ENCODE peak calls at places on chromosomes 2 and 18, in ten cellular contexts. W is GM12865, R is body of pancreas, Y is heart left ventricle, Z is fibroblast of pulmonary artery, V is neural progenitor cell, N is AG09309, E is BJ, A is K562, P is adrenal gland. H is an unnamed sample.

GRCh38 chr2:8803658-8804379 is 33.6 kb downstream of the KIDINS220 start:
- DNase-seq in Z (peak), A (peak), Y (peak), R (peak), W (peak), V (no peak), P (peak), E (peak), N (peak), H (peak)

GRCh38 chr18:63603772-63604171 is 16.6 kb downstream of the SERPINB13 start:
- DNase-seq in A (no peak), Z (no peak), V (no peak), Y (no peak), P (no peak), N (no peak), R (no peak), E (no peak), W (peak), H (peak)

GRCh38 chr18:7321831-7322230 is 90.9 kb downstream of the LRRC30 start:
- DNase-seq in Z (no peak), A (no peak), V (no peak), N (no peak), Y (no peak), R (no peak), P (no peak), W (no peak), E (no peak), H (no peak)

GRCh38 chr18:51654441-51655326 is 457.2 kb upstream of the MEX3C start:
- DNase-seq in V (peak), Y (no peak), Z (no peak), W (peak), N (no peak), R (no peak), E (no peak), P (no peak), A (no peak), H (no peak)

GRCh38 chr18:54958711-54959625 is at the start of gene CCDC68:
- DNase-seq in A (peak), Y (peak), E (no peak), P (peak), Z (peak), R (peak), W (no peak), N (no peak), V (peak), H (peak)

GRCh38 chr2:222594679-222595078 is 61.2 kb downstream of the FARSB start:
- DNase-seq in W (no peak), P (no peak), N (no peak), Y (no peak), V (no peak), A (no peak), E (peak), R (no peak), Z (peak), H (peak)

GRCh38 chr2:32357545-32358482 is 991 bp downstream of the BIRC6 start:
- DNase-seq in V (peak), N (no peak), A (peak), E (no peak), W (peak), Z (peak), Y (peak), R (peak), P (peak), H (peak)

GRCh38 chr2:173834124-173834523 is 131.0 kb downstream of the SP3 start:
- DNase-seq in Y (no peak), P (no peak), Z (no peak), N (no peak), E (no peak), R (no peak), A (no peak), W (no peak), V (no peak), H (no peak)

GRCh38 chr2:199458017-199458805 is 472 bp upstream of the SATB2 start:
- DNase-seq in Z (peak), N (no peak), Y (peak), R (no peak), V (peak), P (peak), E (no peak), W (peak), A (peak), H (peak)

GRCh38 chr2:220509921-220510320 is 882.5 kb downstream of the SLC4A3 start:
- DNase-seq in W (no peak), Z (no peak), Y (no peak), N (no peak), V (no peak), P (no peak), E (no peak), R (no peak), A (no peak), H (peak)

GRCh38 chr2:231360401-231360800 is 35.1 kb upstream of the B3GNT7 start:
- DNase-seq in W (no peak), P (no peak), A (no peak), V (no peak), Z (no peak), Y (no peak), N (no peak), E (no peak), R (no peak), H (no peak)

GRCh38 chr2:205858781-205859478 is 176.6 kb downstream of the NRP2 start:
- DNase-seq in A (no peak), V (no peak), E (peak), N (no peak), Y (peak), P (no peak), R (peak), W (peak), Z (peak), H (peak)

GRCh38 chr18:9762561-9762960 is 54.5 kb downstream of the RAB31 start:
- DNase-seq in P (no peak), W (no peak), A (peak), R (no peak), Z (no peak), N (no peak), E (no peak), Y (no peak), V (no peak), H (no peak)

GRCh38 chr18:7447629-7448028 is 119.5 kb upstream of the PTPRM start:
- DNase-seq in E (no peak), R (no peak), W (no peak), V (no peak), P (no peak), Y (no peak), Z (no peak), N (no peak), A (no peak), H (no peak)

GRCh38 chr2:200873561-200873960 is 9.1 kb upstream of the CLK1 start:
- DNase-seq in A (no peak), R (no peak), V (no peak), P (peak), N (no peak), E (no peak), W (no peak), Y (no peak), Z (no peak), H (no peak)

DNA sequence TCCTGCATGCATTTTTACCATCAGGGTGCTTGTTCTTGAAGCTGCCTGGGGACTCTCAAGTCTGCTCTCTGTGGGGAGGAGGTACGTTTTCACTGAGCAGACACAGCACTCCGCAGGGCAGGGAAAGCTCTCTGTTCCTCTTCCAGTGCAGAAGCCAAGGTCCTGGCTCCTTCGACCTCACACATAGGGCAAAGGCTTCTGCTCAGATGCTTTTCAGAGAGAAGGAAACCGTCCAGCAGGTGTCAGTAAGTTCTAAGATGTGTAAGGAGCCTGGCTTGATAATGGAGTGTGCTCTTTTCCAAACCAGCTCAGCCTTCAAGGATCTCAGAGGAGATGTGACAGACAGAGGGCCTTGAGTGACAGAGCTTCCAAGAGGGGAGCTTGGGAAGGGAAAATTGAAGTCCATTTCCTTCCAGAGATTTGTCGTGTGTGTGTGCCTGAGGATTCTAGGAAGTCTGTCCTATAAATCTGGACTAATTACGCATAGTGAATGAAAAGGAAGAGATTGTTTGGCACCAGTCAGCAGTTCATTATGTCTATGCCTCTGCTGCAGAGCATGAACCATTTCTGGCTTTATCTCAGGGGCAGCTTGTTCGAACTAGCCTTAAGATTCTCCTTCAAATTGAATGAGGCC is 67.4 kb upstream of the UPP2 start:
- DNase-seq in E (no peak), Z (peak), R (peak), A (peak), N (peak), P (peak), V (peak), Y (no peak), W (peak), H (peak)
- TF ChIP-seq CTCF in E (peak), Z (peak), R (peak), A (peak), N (peak), P (peak), V (peak), Y (peak), W (peak), H (peak)

DNA sequence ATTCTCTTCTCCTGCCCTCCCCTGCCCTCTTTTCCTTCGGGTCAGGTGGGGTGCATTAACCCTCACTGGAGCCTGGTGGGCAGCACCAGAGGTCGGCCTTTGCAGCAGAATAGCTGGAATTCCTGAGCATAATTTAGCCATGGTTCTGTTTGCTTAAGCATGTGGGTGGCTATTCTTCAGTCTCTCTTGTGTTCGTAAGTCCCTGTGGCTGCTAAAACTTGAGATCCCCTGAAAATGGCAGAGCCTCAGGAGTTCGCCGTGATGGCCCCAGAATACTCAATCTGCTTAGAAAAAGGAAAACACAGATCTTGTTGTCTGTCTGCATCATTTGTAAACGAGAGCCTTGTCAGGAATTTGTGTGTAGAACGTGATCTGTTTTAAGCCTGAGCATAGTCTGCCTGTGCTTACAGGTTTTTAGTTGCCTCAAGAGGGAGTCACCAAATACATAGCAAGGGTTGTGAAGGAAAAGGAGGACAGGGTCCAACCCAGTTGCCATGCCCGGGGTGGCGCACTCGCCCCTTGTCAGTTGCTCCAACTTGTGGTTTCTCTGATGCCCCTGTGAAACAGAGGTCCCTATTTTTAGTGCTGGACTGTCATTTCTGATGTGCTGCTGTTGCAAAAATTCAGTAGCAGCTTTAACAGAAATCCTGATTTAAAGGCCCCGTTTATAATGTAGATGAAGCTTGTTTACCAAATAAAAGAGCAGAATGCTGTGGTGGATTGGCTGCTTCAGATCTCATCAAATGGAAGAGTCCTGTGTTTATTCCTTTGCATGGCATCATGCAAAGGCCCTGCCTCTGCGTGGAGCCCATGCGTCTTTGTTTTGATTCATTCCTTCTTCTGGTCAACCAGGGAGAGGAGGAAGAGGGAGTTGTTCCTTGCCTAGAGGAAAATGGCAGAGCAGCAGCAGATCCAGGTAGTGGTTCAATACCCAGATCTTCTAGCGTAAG is 74.8 kb downstream of the WDSUB1 start:
- DNase-seq in R (no peak), N (no peak), A (no peak), Z (no peak), V (peak), Y (no peak), W (no peak), E (no peak), P (no peak), H (no peak)
- H3K4me3 ChIP-seq in R (no peak), N (no peak), A (no peak), Z (no peak), V (peak), Y (no peak), W (no peak), E (no peak), P (no peak), H (no peak)

DNA sequence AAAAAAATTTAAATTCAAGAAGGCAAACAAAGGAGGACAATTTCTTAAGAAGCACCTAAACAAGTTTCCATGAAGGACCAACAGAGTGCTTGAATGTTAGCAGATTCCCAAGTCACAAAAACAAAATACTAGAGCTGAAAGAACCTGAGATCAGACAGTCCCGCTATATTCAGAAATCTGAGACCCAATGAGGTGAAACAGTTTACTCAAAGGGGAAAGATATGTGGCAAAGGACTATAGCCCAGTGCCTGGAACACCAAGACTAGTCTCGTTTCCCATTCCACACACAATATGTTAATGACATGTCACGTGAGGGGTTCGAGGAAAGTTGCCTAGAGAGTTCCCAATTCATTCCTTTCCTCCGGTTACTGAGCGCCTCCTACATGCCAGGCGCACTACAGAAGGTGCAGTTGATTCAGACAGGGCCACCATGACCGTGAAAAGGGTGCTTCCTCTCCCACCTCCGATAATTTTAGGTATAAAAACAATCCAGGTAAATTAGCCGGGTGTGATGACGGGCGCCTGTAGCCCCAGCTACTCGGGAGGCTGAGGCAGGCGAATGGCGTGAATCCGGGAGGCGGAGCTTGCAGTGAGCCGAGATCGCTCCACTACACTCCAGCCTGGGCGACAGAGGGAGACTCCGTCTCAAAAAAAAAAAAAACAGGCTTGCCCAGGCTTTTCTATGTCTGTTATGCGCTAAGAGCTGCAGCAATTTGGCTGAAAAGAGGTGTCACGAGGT is 617 bp downstream of the SRBD1 start:
- DNase-seq in N (no peak), Y (peak), A (peak), P (peak), Z (peak), W (peak), E (no peak), V (peak), R (peak), H (peak)
- TF ChIP-seq CTCF in N (peak), Y (no peak), A (peak), P (peak), Z (peak), W (no peak), E (peak), V (peak), R (no peak), H (peak)

DNA sequence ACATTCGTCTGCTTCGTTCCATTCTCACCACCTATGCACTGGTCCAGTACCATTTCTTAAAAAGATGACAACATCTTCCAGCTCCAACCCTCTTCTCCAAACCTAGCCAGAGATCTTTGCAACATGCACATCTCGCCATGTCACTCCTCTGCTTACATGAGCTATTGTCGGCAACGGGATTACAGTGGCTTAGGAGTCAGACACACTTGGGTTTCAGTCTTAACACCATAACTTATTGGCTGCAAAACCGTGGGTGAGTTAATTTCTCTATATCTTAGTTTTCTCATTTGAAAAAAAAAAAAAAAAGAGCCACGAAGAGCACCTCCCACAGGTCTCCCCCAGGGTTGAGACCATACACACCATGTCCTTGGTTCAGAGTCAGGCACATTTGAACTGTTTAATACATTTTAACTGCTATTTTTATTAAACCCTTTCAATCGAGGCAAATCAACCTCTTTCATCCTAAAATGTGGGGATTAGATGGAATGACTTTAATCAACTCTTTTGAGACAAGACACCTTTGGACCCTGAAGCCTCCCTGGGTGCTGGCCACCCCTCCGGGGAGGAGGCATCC is 889 bp downstream of the ANKRD29 start:
- DNase-seq in V (no peak), Y (no peak), N (no peak), P (no peak), Z (no peak), W (no peak), R (no peak), A (no peak), E (no peak), H (peak)
- H3K4me3 ChIP-seq in V (peak), Y (peak), N (peak), P (no peak), Z (peak), W (no peak), R (no peak), A (no peak), E (peak), H (peak)

DNA sequence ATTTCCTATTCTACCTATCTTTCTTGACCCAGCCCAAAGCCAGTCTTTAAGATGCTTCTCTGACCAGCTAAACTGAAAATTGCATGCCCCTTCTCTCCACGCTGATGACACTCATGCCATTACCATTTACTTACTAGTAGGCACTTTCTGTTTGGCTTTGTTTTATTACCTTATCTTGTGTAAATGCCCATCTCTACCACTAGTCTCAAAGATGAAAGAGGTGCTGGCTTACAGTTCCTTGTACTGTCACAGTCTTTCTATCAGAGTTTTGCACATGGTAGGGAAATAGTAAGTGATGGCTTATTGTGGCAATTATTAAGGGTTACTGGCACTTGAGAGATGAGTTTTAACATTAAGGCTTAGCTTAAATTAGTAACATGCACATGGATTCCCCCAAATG is 352.1 kb downstream of the RBM43 start:
- DNase-seq in A (no peak), P (no peak), Y (no peak), Z (no peak), W (no peak), V (no peak), N (no peak), E (no peak), R (no peak), H (no peak)
- TF ChIP-seq CTCF in A (no peak), P (no peak), Y (no peak), Z (no peak), W (peak), V (peak), N (no peak), E (no peak), R (no peak), H (no peak)

GRCh38 chr2:154699560-154699901 is 1.0 kb downstream of the KCNJ3 start:
- DNase-seq in P (no peak), E (no peak), Z (no peak), A (no peak), R (peak), N (no peak), W (no peak), V (no peak), Y (no peak), H (no peak)
- H3K4me3 ChIP-seq in P (no peak), E (peak), Z (no peak), A (no peak), R (peak), N (no peak), W (no peak), V (no peak), Y (no peak), H (peak)

GRCh38 chr2:37011126-37011525 is 44.8 kb upstream of the STRN start:
- DNase-seq in Y (no peak), P (no peak), W (peak), N (no peak), R (no peak), Z (no peak), E (no peak), V (no peak), A (no peak), H (no peak)

DNA sequence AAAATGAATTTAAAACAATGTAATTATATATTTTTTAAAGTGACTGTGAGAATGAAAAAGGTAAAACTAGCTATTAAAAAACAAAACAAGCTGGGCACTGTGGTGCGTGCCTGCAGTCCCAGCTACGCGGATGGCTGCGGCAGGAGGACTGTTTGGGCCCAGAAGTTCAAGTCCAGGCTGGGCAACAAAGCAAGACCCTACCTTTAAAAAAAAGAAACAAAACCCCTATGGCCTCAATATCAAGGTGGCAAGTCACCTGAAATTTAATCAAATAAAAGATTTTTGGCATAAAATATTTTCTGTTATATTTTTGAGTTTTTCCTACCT is 46.9 kb upstream of the STRN start:
- DNase-seq in A (no peak), Y (no peak), Z (no peak), V (no peak), E (no peak), W (no peak), N (no peak), P (no peak), R (no peak), H (no peak)
- TF ChIP-seq CTCF in A (no peak), Y (no peak), Z (no peak), V (no peak), E (no peak), W (no peak), N (no peak), P (no peak), R (no peak), H (no peak)

GRCh38 chr18:23738151-23738550 is 48.9 kb downstream of the LAMA3 start:
- DNase-seq in Z (no peak), A (no peak), P (no peak), N (no peak), R (no peak), Y (no peak), W (no peak), E (no peak), V (no peak), H (no peak)
- H3K4me3 ChIP-seq in Z (no peak), A (no peak), P (no peak), N (no peak), R (no peak), Y (no peak), W (no peak), E (no peak), V (no peak), H (no peak)

GRCh38 chr2:240460781-240461431 is 25.4 kb downstream of the GPC1 start:
- DNase-seq in A (no peak), W (no peak), E (no peak), N (no peak), P (peak), V (no peak), R (no peak), Y (peak), Z (no peak), H (no peak)
- TF ChIP-seq CTCF in A (peak), W (peak), E (no peak), N (no peak), P (no peak), V (peak), R (no peak), Y (no peak), Z (no peak), H (no peak)

H was measured in foreskin fibroblast.